ENCODE peak calls at places on chromosomes 3 and 15, in ten cellular contexts. G is breast epithelium; E is GM23248; R is esophagus squamous epithelium; A is tibial artery; M is astrocyte; I is trophoblast cell; B is right lobe of liver; N is H1; T is CD4-positive, CD25-positive, alpha-beta regulatory T cell. D is an unnamed sample.

GRCh38 chr3:184275961-184276910 is at the start of gene ECE2:
- DNase-seq in T (no peak), A (no peak), N (no peak), R (no peak), I (no peak), G (no peak), M (no peak), B (no peak), E (peak; percentile 66), D (no peak)

GRCh38 chr3:5800965-5801364 is 613.5 kb downstream of the EDEM1 start:
- DNase-seq in E (no peak), A (no peak), N (no peak), B (no peak), M (no peak), G (no peak), R (no peak), T (no peak), I (no peak), D (no peak)

GRCh38 chr3:190132376-190132775 is 11.7 kb upstream of the P3H2 start:
- DNase-seq in I (no peak), N (no peak), A (no peak), T (no peak), R (no peak), M (no peak), G (no peak), E (peak; percentile 48), B (no peak), D (no peak)

GRCh38 chr15:56948000-56948765 is 29.7 kb downstream of the TCF12 start:
- DNase-seq in T (no peak), A (no peak), I (peak; percentile 92), E (no peak), G (no peak), R (no peak), M (no peak), B (no peak), N (no peak), D (no peak)

GRCh38 chr3:171980578-171981270 is 58.7 kb upstream of the FNDC3B start:
- DNase-seq in N (no peak), E (peak; percentile 38), I (peak; percentile 74), T (no peak), G (no peak), R (no peak), A (no peak), M (peak; percentile 55), B (no peak), D (no peak)

GRCh38 chr3:70832811-70833509 is 520.5 kb upstream of the MDFIC2 start:
- DNase-seq in G (no peak), I (no peak), A (no peak), B (no peak), N (no peak), M (peak; percentile 92), E (peak; percentile 84), R (no peak), T (no peak), D (no peak)

GRCh38 chr3:114035896-114036295 is 20.4 kb downstream of the CCDC191 start:
- DNase-seq in N (no peak), I (no peak), E (peak; percentile 23), R (no peak), A (no peak), G (no peak), M (no peak), B (no peak), T (no peak), D (no peak)

GRCh38 chr3:166560253-166560652 is 723.0 kb upstream of the BCHE start:
- DNase-seq in N (no peak), B (no peak), R (no peak), T (no peak), G (no peak), A (no peak), M (no peak), E (no peak), I (peak; percentile 34), D (no peak)

DNA sequence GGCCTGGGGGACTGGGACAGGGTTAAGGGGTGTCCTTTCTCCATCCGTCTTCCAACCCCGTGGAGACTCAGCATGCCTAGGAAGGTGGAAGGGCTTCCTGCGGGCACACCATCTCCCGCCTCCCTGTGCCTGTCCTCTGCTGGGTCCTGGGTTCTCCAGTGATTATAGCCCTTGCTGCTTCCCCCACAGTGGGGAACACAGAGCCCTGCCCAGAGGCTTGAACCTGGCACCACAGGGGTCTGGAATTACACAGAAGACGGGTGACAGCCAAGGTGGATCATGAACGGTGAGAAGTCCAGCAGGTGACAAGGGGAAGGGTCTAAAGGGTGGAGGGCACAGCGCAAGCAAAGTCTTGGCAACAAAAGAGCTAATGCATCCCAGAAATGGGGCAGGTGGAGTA is 6.2 kb upstream of the SEMA3B start:
- DNase-seq in I (no peak), A (no peak), M (no peak), E (no peak), R (no peak), G (no peak), B (no peak), T (no peak), N (no peak), D (no peak)
- H3K4me1 ChIP-seq in I (peaks cover 44% of the 10 kb centered on the region), A (peaks cover 70% of the 10 kb centered on the region), M (peaks cover 39% of the 10 kb centered on the region), E (peaks cover 28% of the 10 kb centered on the region), R (peaks cover 56% of the 10 kb centered on the region), G (peaks cover 37% of the 10 kb centered on the region), B (no peaks in the 10 kb centered on the region), T (peaks cover 12% of the 10 kb centered on the region), N (peaks cover 48% of the 10 kb centered on the region), D (peaks cover 23% of the 10 kb centered on the region)

GRCh38 chr3:195257454-195258448 is 13.2 kb downstream of the XXYLT1 start:
- DNase-seq in B (no peak), A (peak; percentile 56), N (no peak), R (no peak), M (no peak), E (no peak), G (no peak), I (no peak), T (no peak), D (no peak)
- H3K4me1 ChIP-seq in B (no peaks in the 10 kb centered on the region), A (peaks cover 16% of the 10 kb centered on the region), N (peaks cover 33% of the 10 kb centered on the region), R (peaks cover 35% of the 10 kb centered on the region), M (peaks cover 20% of the 10 kb centered on the region), E (peaks cover 15% of the 10 kb centered on the region), G (no peaks in the 10 kb centered on the region), I (peaks cover 11% of the 10 kb centered on the region), T (peaks cover 28% of the 10 kb centered on the region), D (peaks cover 4% of the 10 kb centered on the region)

GRCh38 chr3:143331336-143331735 is 211.8 kb downstream of the CHST2 start:
- DNase-seq in I (no peak), B (no peak), R (no peak), T (no peak), M (peak; percentile 27), N (no peak), E (peak; percentile 56), A (no peak), G (no peak), D (no peak)
- H3K4me1 ChIP-seq in I (no peaks in the 10 kb centered on the region), B (no peaks in the 10 kb centered on the region), R (no peaks in the 10 kb centered on the region), T (no peaks in the 10 kb centered on the region), M (peaks cover 6% of the 10 kb centered on the region), N (no peaks in the 10 kb centered on the region), E (no peaks in the 10 kb centered on the region), A (no peaks in the 10 kb centered on the region), G (no peaks in the 10 kb centered on the region), D (no peaks in the 10 kb centered on the region)

DNA sequence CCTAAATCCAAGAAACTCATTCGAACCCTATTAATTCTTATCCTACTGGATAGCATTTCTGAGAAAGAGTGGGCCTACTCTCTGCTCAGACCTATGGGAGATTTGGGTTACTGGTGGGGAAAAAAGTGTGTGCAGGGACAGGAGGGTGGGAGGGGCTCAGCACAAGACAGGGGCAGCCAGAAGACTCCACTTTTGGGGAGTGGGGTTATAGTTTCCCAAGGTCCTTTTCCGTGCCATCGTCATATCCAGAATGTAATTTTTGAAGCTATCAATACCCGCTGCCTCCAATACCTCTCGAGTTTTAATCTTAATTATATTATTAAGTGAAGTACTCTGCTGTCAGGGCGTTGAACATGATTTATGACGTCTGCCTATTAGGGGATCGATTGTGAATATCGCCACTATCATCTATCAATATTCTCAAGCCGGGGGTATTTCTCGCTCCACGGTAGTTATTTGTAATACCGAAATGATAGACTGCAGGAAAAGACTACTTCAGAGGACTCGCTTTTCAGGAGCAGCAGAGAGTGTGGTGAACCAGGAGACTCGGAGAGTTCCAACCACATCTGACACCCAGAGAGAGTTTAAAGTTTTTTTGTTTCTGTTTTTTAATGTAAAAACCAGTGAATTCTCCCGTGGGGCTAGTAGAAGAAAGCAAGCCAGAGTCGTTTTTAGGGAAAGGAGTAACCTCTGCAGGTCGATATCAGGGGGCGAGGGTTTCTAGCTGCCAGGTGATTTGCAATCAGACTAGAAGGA is 20.6 kb downstream of the NR2F2 start:
- DNase-seq in M (no peak), T (no peak), I (no peak), A (no peak), N (no peak), B (no peak), G (no peak), R (no peak), E (no peak), D (no peak)
- H3K4me1 ChIP-seq in M (peaks cover 80% of the 10 kb centered on the region), T (no peaks in the 10 kb centered on the region), I (peaks cover 24% of the 10 kb centered on the region), A (peaks cover 35% of the 10 kb centered on the region), N (peaks cover 25% of the 10 kb centered on the region), B (no peaks in the 10 kb centered on the region), G (peaks cover 4% of the 10 kb centered on the region), R (peaks cover 11% of the 10 kb centered on the region), E (peaks cover 45% of the 10 kb centered on the region), D (peaks cover 10% of the 10 kb centered on the region)

GRCh38 chr3:56304069-56304468 is 164.2 kb downstream of the ERC2 start:
- DNase-seq in E (no peak), N (no peak), T (no peak), A (no peak), M (no peak), B (no peak), R (no peak), G (no peak), I (peak; percentile 34), D (no peak)
- H3K4me1 ChIP-seq in E (no peaks in the 10 kb centered on the region), N (peaks cover 9% of the 10 kb centered on the region), T (no peaks in the 10 kb centered on the region), A (no peaks in the 10 kb centered on the region), M (peaks cover 2% of the 10 kb centered on the region), B (no peaks in the 10 kb centered on the region), R (no peaks in the 10 kb centered on the region), G (no peaks in the 10 kb centered on the region), I (peaks cover 4% of the 10 kb centered on the region), D (no peaks in the 10 kb centered on the region)

DNA sequence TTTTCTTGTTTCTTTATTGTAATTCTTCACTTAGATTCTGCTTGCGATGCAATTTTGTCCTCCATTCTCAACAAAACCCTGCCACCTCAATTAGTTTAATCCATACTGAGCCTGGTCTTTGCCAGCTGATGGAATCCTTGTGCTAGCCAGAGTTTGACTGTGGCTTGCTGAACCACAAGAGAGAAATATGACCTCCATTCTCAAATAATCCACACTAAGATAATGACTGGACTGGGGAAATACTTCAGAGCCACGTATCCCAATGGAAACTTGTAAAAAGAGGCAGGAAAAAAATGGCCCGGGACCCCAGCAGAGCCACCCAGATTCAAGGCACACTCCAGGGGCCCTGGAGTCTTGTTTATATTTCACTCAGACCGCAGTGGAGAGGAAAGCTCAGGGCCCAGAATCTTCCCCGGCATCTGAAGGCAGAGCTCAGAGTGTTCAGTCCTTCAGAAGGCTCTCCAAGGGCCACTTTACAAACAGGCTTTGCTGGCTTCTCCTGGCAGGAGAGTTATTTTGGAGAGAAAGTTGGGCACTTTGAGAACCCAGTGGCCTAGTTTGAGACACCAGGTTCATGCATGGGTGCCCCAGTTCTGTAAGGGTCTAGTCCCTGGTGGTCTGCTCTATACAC is 62.7 kb downstream of the SSUH2 start:
- DNase-seq in M (peak; percentile 50), G (no peak), R (no peak), N (no peak), B (no peak), E (no peak), T (no peak), I (no peak), A (no peak), D (no peak)
- H3K4me1 ChIP-seq in M (peaks cover 9% of the 10 kb centered on the region), G (no peaks in the 10 kb centered on the region), R (no peaks in the 10 kb centered on the region), N (no peaks in the 10 kb centered on the region), B (no peaks in the 10 kb centered on the region), E (peaks cover 5% of the 10 kb centered on the region), T (no peaks in the 10 kb centered on the region), I (no peaks in the 10 kb centered on the region), A (no peaks in the 10 kb centered on the region), D (no peaks in the 10 kb centered on the region)

GRCh38 chr15:100834731-100835130 is 44.9 kb upstream of the ALDH1A3 start:
- DNase-seq in G (no peak), I (no peak), T (no peak), A (no peak), M (no peak), E (no peak), B (no peak), N (no peak), R (no peak), D (no peak)
- H3K4me1 ChIP-seq in G (no peaks in the 10 kb centered on the region), I (peaks cover 9% of the 10 kb centered on the region), T (no peaks in the 10 kb centered on the region), A (no peaks in the 10 kb centered on the region), M (no peaks in the 10 kb centered on the region), E (no peaks in the 10 kb centered on the region), B (no peaks in the 10 kb centered on the region), N (no peaks in the 10 kb centered on the region), R (no peaks in the 10 kb centered on the region), D (peaks cover 12% of the 10 kb centered on the region)

D was measured in keratinocyte.